ENCODE peak calls at places on chromosomes 13 and 19, in six cellular contexts. B is T-cell; O is activated naive CD8-positive, alpha-beta T cell treated with anti-CD3 and anti-CD28 coated beads for 36 hours; X is NCI-H2081; Q is GM03348; V is thoracic aorta. T is an unnamed sample.

GRCh38 chr13:35785563-35786327 is 309.3 kb upstream of the MAB21L1 start:
- DNase-seq in B (no peak), O (no peak), X (no peak), Q (no peak), V (no peak), T (peak; percentile 34)

GRCh38 chr13:29131159-29131558 is 311.0 kb downstream of the MTUS2 start:
- DNase-seq in B (no peak), O (no peak), X (no peak), Q (no peak), V (no peak), T (no peak)

GRCh38 chr13:100363351-100363750 is 225.2 kb downstream of the GGACT start:
- DNase-seq in B (no peak), O (no peak), X (no peak), Q (peak; percentile 8), V (no peak), T (no peak)

GRCh38 chr13:40406405-40407138 is 259.9 kb downstream of the FOXO1 start:
- DNase-seq in B (no peak), O (no peak), X (no peak), Q (peak; percentile 58), V (no peak), T (no peak)

GRCh38 chr13:47426126-47426849 is 529.4 kb upstream of the HTR2A start:
- DNase-seq in B (no peak), O (no peak), X (no peak), Q (peak; percentile 47), V (no peak), T (no peak)

GRCh38 chr19:42563352-42564210 is 31.1 kb downstream of the CEACAM8 start:
- DNase-seq in B (no peak), O (no peak), X (no peak), Q (peak; percentile 83), V (no peak), T (peak; percentile 49)

GRCh38 chr13:113490496-113491417 is at the start of gene DCUN1D2:
- DNase-seq in B (peak; percentile 51), O (peak; percentile 83), X (peak; percentile 85), Q (peak; percentile 99), V (peak; percentile 71), T (peak; percentile 96)

GRCh38 chr13:46864941-46865340 is 31.9 kb downstream of the HTR2A start:
- DNase-seq in B (no peak), O (no peak), X (no peak), Q (no peak), V (no peak), T (no peak)

GRCh38 chr19:10155834-10156233 is 36.1 kb upstream of the EIF3G start:
- DNase-seq in B (no peak), O (no peak), X (no peak), Q (no peak), V (no peak), T (no peak)

GRCh38 chr13:95533545-95534135 is 18.9 kb upstream of the CLDN10 start:
- DNase-seq in B (no peak), O (no peak), X (no peak), Q (no peak), V (no peak), T (peak; percentile 23)

GRCh38 chr13:25286308-25286968 is 850 bp downstream of the MTMR6 start:
- DNase-seq in B (peak; percentile 43), O (peak; percentile 18), X (no peak), Q (peak; percentile 61), V (no peak), T (peak; percentile 23)

GRCh38 chr13:41463823-41464602 is 6.7 kb downstream of the RGCC start:
- DNase-seq in B (no peak), O (peak; percentile 82), X (no peak), Q (no peak), V (no peak), T (no peak)

GRCh38 chr19:31349160-31349881 is at the start of gene TSHZ3:
- DNase-seq in B (no peak), O (no peak), X (no peak), Q (peak; percentile 91), V (no peak), T (peak; percentile 47)

GRCh38 chr13:29465741-29466293 is 129.7 kb downstream of the SLC7A1 start:
- DNase-seq in B (no peak), O (no peak), X (no peak), Q (peak; percentile 38), V (no peak), T (peak; percentile 49)

GRCh38 chr13:24684600-24684998 is 4.4 kb downstream of the ATP12A start:
- DNase-seq in B (peak; percentile 22), O (peak; percentile 46), X (no peak), Q (peak; percentile 43), V (no peak), T (no peak)

GRCh38 chr19:56837492-56837891 is 3.0 kb downstream of the PEG3 start:
- DNase-seq in B (no peak), O (peak; percentile 3), X (no peak), Q (no peak), V (peak; percentile 17), T (peak; percentile 34)

GRCh38 chr19:13008926-13009787 is 13.9 kb downstream of the NFIX start:
- DNase-seq in B (no peak), O (no peak), X (no peak), Q (no peak), V (no peak), T (no peak)

GRCh38 chr13:113076681-113077401 is 28.8 kb upstream of the F7 start:
- DNase-seq in B (no peak), O (no peak), X (no peak), Q (no peak), V (no peak), T (peak; percentile 10)

GRCh38 chr19:591099-591958 is 1.6 kb downstream of the HCN2 start:
- DNase-seq in B (no peak), O (no peak), X (no peak), Q (peak; percentile 72), V (no peak), T (no peak)

T was measured in BE2C.